ENCODE peak calls at places on chromosomes 11 and 22, in eight cellular contexts. H, X, C, Z, Q, N, B and V are unnamed samples.

GRCh38 chr22:19932367-19933206 is 9.0 kb upstream of the COMT start:
- DNase-seq in H (peak; percentile 71), X (no peak), C (no peak), Z (no peak), Q (no peak), N (no peak), B (no peak), V (no peak)

GRCh38 chr11:114076974-114077373 is 17.5 kb downstream of the ZBTB16 start:
- DNase-seq in H (no peak), X (no peak), C (no peak), Z (no peak), Q (no peak), N (no peak), B (no peak), V (no peak)

GRCh38 chr11:7600205-7600775 is 73.0 kb downstream of the CYB5R2 start:
- DNase-seq in H (no peak), X (no peak), C (peak; percentile 97), Z (peak; percentile 65), Q (peak; percentile 75), N (no peak), B (no peak), V (peak; percentile 15)

GRCh38 chr11:119729581-119730346 is 764 bp upstream of the NECTIN1 start:
- DNase-seq in H (peak; percentile 85), X (no peak), C (peak; percentile 89), Z (no peak), Q (peak; percentile 76), N (peak; percentile 91), B (peak; percentile 40), V (no peak)

GRCh38 chr11:45926001-45926401 is 3.5 kb downstream of the LARGE2 start:
- DNase-seq in H (no peak), X (no peak), C (no peak), Z (no peak), Q (peak; percentile 44), N (peak; percentile 52), B (no peak), V (no peak)

GRCh38 chr11:69173925-69174591 is 18.3 kb downstream of the SMIM38 start:
- DNase-seq in H (peak; percentile 8), X (no peak), C (peak; percentile 82), Z (no peak), Q (no peak), N (no peak), B (no peak), V (no peak)

GRCh38 chr22:30390974-30391691 is 3.9 kb upstream of the RNF215 start:
- DNase-seq in H (peak; percentile 86), X (no peak), C (peak; percentile 73), Z (no peak), Q (peak; percentile 73), N (peak; percentile 84), B (peak; percentile 84), V (peak; percentile 41)

GRCh38 chr11:133501643-133502535 is 30.4 kb downstream of the OPCML start:
- DNase-seq in H (peak; percentile 81), X (peak; percentile 33), C (no peak), Z (no peak), Q (no peak), N (no peak), B (no peak), V (no peak)

GRCh38 chr11:1838077-1838425 is 730 bp upstream of the TNNI2 start:
- DNase-seq in H (no peak), X (no peak), C (no peak), Z (no peak), Q (no peak), N (no peak), B (no peak), V (no peak)

GRCh38 chr22:43553451-43554258 is 141.8 kb downstream of the MPPED1 start:
- DNase-seq in H (no peak), X (no peak), C (no peak), Z (no peak), Q (no peak), N (no peak), B (no peak), V (no peak)

GRCh38 chr11:36023922-36024321 is 80.1 kb downstream of the LDLRAD3 start:
- DNase-seq in H (no peak), X (no peak), C (peak; percentile 58), Z (no peak), Q (no peak), N (no peak), B (no peak), V (no peak)

GRCh38 chr11:3043315-3043871 is 13.8 kb downstream of the CARS1 start:
- DNase-seq in H (no peak), X (no peak), C (peak; percentile 53), Z (no peak), Q (peak; percentile 97), N (peak; percentile 78), B (no peak), V (no peak)

GRCh38 chr11:3044004-3044403 is 13.2 kb downstream of the CARS1 start:
- DNase-seq in H (no peak), X (no peak), C (peak; percentile 47), Z (no peak), Q (peak; percentile 78), N (peak; percentile 39), B (no peak), V (no peak)

GRCh38 chr11:3041699-3042098 is 15.5 kb downstream of the CARS1 start:
- DNase-seq in H (no peak), X (no peak), C (no peak), Z (no peak), Q (peak; percentile 91), N (peak; percentile 53), B (no peak), V (no peak)

GRCh38 chr11:3040881-3041280 is 16.3 kb downstream of the CARS1 start:
- DNase-seq in H (no peak), X (no peak), C (no peak), Z (no peak), Q (no peak), N (no peak), B (no peak), V (no peak)

GRCh38 chr11:3042496-3043314 is 14.5 kb downstream of the CARS1 start:
- DNase-seq in H (no peak), X (no peak), C (no peak), Z (no peak), Q (peak; percentile 84), N (peak; percentile 59), B (no peak), V (no peak)
- TF ChIP-seq CTCF in H (no peak), X (no peak), C (no peak), Z (no peak), Q (no peak), N (no peak), B (no peak), V (no peak)

GRCh38 chr11:32187106-32187505 is 96.2 kb downstream of the RCN1 start:
- DNase-seq in H (no peak), X (no peak), C (no peak), Z (no peak), Q (no peak), N (no peak), B (no peak), V (no peak)

GRCh38 chr11:32186118-32186517 is 95.2 kb downstream of the RCN1 start:
- DNase-seq in H (no peak), X (no peak), C (no peak), Z (no peak), Q (no peak), N (no peak), B (no peak), V (no peak)

GRCh38 chr11:32183512-32183911 is 92.6 kb downstream of the RCN1 start:
- DNase-seq in H (no peak), X (no peak), C (no peak), Z (no peak), Q (no peak), N (no peak), B (no peak), V (no peak)

GRCh38 chr11:32184057-32185055 is 93.5 kb downstream of the RCN1 start:
- DNase-seq in H (no peak), X (no peak), C (peak; percentile 10), Z (no peak), Q (no peak), N (no peak), B (peak; percentile 45), V (no peak)

GRCh38 chr11:32188785-32189184 is 97.9 kb downstream of the RCN1 start:
- DNase-seq in H (no peak), X (no peak), C (no peak), Z (no peak), Q (no peak), N (no peak), B (no peak), V (no peak)
- TF ChIP-seq CTCF in H (no peak), X (no peak), C (peak; percentile 17), Z (no peak), Q (no peak), N (no peak), B (no peak), V (no peak)

DNA sequence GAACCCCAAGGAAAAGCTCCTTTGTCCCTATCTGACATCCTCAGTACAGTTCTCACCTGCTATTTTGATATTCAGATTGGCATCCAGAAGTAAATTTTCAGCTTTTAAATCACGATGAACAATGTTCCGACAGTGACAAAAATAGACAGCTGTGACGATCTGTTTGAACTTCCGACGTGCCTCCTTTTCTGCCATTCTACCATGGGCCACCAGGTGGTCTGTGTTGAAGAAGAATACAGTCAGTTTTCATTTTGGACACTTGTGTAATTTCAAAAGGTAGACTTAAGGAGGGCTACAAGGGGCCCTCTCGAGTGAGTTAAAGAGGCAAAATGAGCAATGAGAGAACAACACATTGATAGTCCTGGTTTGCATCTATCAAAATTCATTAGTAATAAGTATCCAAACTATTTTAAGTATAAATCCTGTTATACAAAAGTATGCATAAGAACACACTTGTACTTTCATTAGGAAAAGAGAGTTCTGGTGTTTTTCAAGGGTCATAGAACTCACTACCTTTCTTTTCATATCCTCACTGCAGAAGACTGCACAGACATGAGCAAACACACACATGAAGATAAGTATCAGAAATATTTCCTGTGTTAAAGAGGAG is 89.8 kb upstream of the APOA1 start:
- DNase-seq in H (no peak), X (no peak), C (no peak), Z (no peak), Q (no peak), N (no peak), B (no peak), V (peak; percentile 5)
- TF ChIP-seq CTCF in H (no peak), X (peak; percentile 21), C (peak; percentile 36), Z (no peak), Q (peak; percentile 39), N (no peak), B (no peak), V (peak; percentile 61)

GRCh38 chr11:126888126-126888712 is 112.4 kb downstream of the KIRREL3 start:
- DNase-seq in H (no peak), X (no peak), C (no peak), Z (no peak), Q (no peak), N (no peak), B (no peak), V (no peak)

GRCh38 chr11:126892781-126893180 is 107.8 kb downstream of the KIRREL3 start:
- DNase-seq in H (no peak), X (no peak), C (no peak), Z (no peak), Q (no peak), N (no peak), B (no peak), V (no peak)

GRCh38 chr11:126891556-126892217 is 108.9 kb downstream of the KIRREL3 start:
- DNase-seq in H (no peak), X (no peak), C (peak; percentile 15), Z (no peak), Q (peak; percentile 56), N (no peak), B (no peak), V (no peak)

GRCh38 chr11:126893796-126894195 is 106.8 kb downstream of the KIRREL3 start:
- DNase-seq in H (no peak), X (no peak), C (no peak), Z (no peak), Q (no peak), N (no peak), B (no peak), V (no peak)

GRCh38 chr11:126890561-126890960 is 110.0 kb downstream of the KIRREL3 start:
- DNase-seq in H (no peak), X (no peak), C (no peak), Z (no peak), Q (no peak), N (no peak), B (no peak), V (no peak)
- TF ChIP-seq CTCF in H (no peak), X (no peak), C (no peak), Z (no peak), Q (no peak), N (no peak), B (no peak), V (no peak)